ENCODE peak calls at places on chromosomes 6 and 20, in five cellular contexts. Y is spleen, M is neuronal stem cell, X is brain microvascular endothelial cell, O is body of pancreas. H is an unnamed sample.

GRCh38 chr6:33976425-33977360 is 169.2 kb downstream of the GRM4 start:
- DNase-seq in O (no peak), M (no peak), X (no peak), Y (peak; percentile 50), H (no peak)

GRCh38 chr20:2217857-2218529 is 77.8 kb upstream of the TGM3 start:
- DNase-seq in O (no peak), Y (no peak), M (no peak), X (no peak), H (no peak)

GRCh38 chr20:41697861-41698559 is 79.8 kb upstream of the CHD6 start:
- DNase-seq in O (peak; percentile 9), M (no peak), X (peak; percentile 48), Y (no peak), H (no peak)

GRCh38 chr6:37109714-37110454 is 60.1 kb upstream of the PIM1 start:
- DNase-seq in M (no peak), O (peak; percentile 13), Y (no peak), X (no peak), H (no peak)

GRCh38 chr6:89842228-89842627 is 12.5 kb downstream of the CASP8AP2 start:
- DNase-seq in Y (no peak), O (no peak), M (no peak), X (no peak), H (no peak)

GRCh38 chr6:16392010-16392409 is 153.6 kb downstream of the GMPR start:
- DNase-seq in O (peak; percentile 9), Y (no peak), X (no peak), M (no peak), H (no peak)

GRCh38 chr6:31042801-31043200 is 32.5 kb downstream of the MUC22 start:
- DNase-seq in M (no peak), O (peak; percentile 67), X (peak; percentile 44), Y (no peak), H (no peak)

GRCh38 chr6:152232494-152233151 is 404.5 kb downstream of the SYNE1 start:
- DNase-seq in O (peak; percentile 16), M (no peak), Y (no peak), X (peak; percentile 91), H (no peak)

GRCh38 chr6:141483561-141484061 is 649.1 kb upstream of the GJE1 start:
- DNase-seq in X (peak; percentile 94), M (no peak), Y (no peak), O (no peak), H (no peak)

GRCh38 chr6:122381494-122382083 is 17.9 kb upstream of the HSF2 start:
- DNase-seq in O (peak; percentile 70), X (peak; percentile 74), M (peak; percentile 51), Y (no peak), H (peak; percentile 8)

GRCh38 chr20:36792422-36792821 is 18.9 kb upstream of the DSN1 start:
- DNase-seq in Y (no peak), O (no peak), M (peak; percentile 61), X (peak; percentile 51), H (no peak)

GRCh38 chr6:168150551-168151444 is 71.8 kb upstream of the FRMD1 start:
- DNase-seq in M (no peak), Y (no peak), X (no peak), O (peak; percentile 34), H (no peak)

GRCh38 chr20:58224097-58224496 is 4.4 kb downstream of the ANKRD60 start:
- DNase-seq in O (no peak), X (no peak), M (no peak), Y (no peak), H (no peak)

GRCh38 chr6:135738646-135739045 is 112.9 kb upstream of the PDE7B start:
- DNase-seq in X (no peak), O (no peak), M (no peak), Y (no peak), H (no peak)

GRCh38 chr20:62875419-62876355 is 14.1 kb upstream of the TCFL5 start:
- DNase-seq in Y (peak; percentile 84), M (peak; percentile 14), O (peak; percentile 80), X (peak; percentile 81), H (peak; percentile 50)

GRCh38 chr6:10000461-10000992 is 414.3 kb downstream of the TFAP2A start:
- DNase-seq in Y (no peak), O (no peak), M (no peak), X (no peak), H (no peak)

GRCh38 chr6:109865968-109866367 is 112.1 kb upstream of the GPR6 start:
- DNase-seq in O (no peak), M (no peak), Y (no peak), X (no peak), H (no peak)

GRCh38 chr6:73942581-73942980 is 246.6 kb downstream of the CD109 start:
- DNase-seq in X (peak; percentile 45), M (no peak), O (no peak), Y (no peak), H (no peak)

GRCh38 chr20:24060851-24061590 is 72.4 kb upstream of the GGTLC1 start:
- DNase-seq in O (no peak), X (no peak), Y (no peak), M (no peak), H (no peak)

GRCh38 chr20:11001767-11002540 is 328.2 kb upstream of the JAG1 start:
- DNase-seq in X (peak; percentile 80), M (no peak), Y (no peak), O (no peak), H (no peak)

GRCh38 chr6:117072781-117073180 is 192.6 kb upstream of the VGLL2 start:
- DNase-seq in Y (no peak), O (no peak), X (no peak), M (no peak), H (no peak)

GRCh38 chr20:21322083-21322710 is 19.1 kb downstream of the XRN2 start:
- DNase-seq in X (peak; percentile 18), Y (no peak), O (no peak), M (no peak), H (no peak)

GRCh38 chr6:47631248-47632196 is 66.9 kb upstream of the ADGRF4 start:
- DNase-seq in Y (no peak), O (peak; percentile 8), X (peak; percentile 11), M (peak; percentile 45), H (no peak)

GRCh38 chr6:169985121-169986015 is 233.9 kb downstream of the ERMARD start:
- DNase-seq in O (no peak), M (no peak), Y (peak; percentile 71), X (no peak), H (no peak)

GRCh38 chr6:11788043-11788442 is 9.4 kb upstream of the ADTRP start:
- DNase-seq in M (no peak), O (no peak), Y (no peak), X (no peak), H (no peak)

GRCh38 chr6:127366281-127367022 is 23.0 kb upstream of the ECHDC1 start:
- DNase-seq in M (no peak), O (no peak), X (peak; percentile 98), Y (no peak), H (no peak)

GRCh38 chr6:44178424-44179071 is 19.9 kb downstream of the CAPN11 start:
- DNase-seq in X (no peak), M (no peak), O (no peak), Y (no peak), H (no peak)

GRCh38 chr6:18504232-18504596 is 117.1 kb downstream of the RNF144B start:
- DNase-seq in M (no peak), Y (no peak), X (no peak), O (no peak), H (no peak)

GRCh38 chr20:24998631-24999445 is 6.3 kb upstream of the APMAP start:
- DNase-seq in O (peak; percentile 2), Y (peak; percentile 35), X (no peak), M (no peak), H (no peak)

DNA sequence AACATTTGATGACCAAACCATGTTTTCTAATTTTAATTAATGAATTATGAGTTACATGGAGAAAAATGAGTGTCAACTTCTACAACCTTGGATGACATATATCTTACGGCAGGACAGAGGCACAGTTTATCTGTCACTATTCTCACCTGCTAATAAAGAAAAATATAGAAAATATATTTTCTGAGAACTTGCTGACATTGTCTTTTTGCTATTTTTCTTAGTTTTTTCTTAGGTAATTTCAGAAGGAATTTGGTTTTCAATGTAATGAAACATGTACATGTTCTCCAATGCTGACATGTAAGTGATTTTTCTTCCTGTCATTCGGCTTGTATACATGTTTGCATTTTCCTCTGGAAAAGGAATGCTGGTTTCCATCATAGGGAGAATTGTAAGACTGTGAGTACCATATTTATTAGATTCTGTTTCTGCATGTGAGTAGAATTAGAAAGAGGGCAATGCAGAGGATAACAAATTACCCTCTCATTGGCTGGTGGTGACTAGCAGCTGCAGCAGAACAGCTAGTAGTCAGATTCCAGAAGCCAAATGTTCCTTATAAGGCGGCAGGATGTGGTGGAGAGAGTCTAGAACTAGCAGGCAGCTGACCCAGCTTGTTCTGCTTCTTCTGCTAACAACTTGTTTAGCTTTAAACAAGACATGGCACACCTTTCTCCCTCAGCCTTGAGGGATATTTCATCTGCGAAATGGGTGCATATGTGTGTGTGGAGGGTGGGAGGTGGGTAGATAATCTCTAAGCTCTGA is 132.8 kb upstream of the SPACA1 start:
- DNase-seq in O (no peak), Y (no peak), M (no peak), X (peak; percentile 45), H (no peak)
- H3K27ac ChIP-seq in O (no peak overlapping the region), Y (no peak overlapping the region), M (no peak overlapping the region), X (no peak overlapping the region), H (no peak overlapping the region)

DNA sequence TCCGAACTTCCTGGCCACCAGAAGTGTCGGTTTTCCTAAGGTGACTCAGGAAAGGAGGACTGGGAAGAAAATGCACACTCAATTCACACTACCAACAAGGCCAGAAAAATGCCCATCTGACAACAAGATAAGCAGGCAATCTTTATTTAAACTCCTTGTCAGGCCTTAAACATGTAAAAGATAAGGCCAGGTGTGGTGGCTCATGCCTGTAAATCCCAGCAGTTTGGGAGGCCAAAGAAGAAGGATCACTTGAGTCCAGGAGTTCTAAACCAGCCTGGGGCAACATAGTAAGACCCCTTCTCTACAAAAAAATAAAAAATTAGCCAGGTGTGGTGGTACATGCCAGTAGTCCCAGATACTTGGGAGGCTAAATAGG is 7.6 kb upstream of the ID1 start:
- DNase-seq in Y (no peak), X (no peak), M (no peak), O (no peak), H (no peak)
- H3K27ac ChIP-seq in Y (peak overlapping the region; percentile 68), X (no peak overlapping the region), M (no peak overlapping the region), O (no peak overlapping the region), H (no peak overlapping the region)

GRCh38 chr6:106117579-106117978 is 31.4 kb downstream of the PRDM1 start:
- DNase-seq in Y (no peak), M (no peak), O (no peak), X (no peak), H (no peak)
- H3K27ac ChIP-seq in Y (peak overlapping the region; percentile 63), M (no peak overlapping the region), O (no peak overlapping the region), X (no peak overlapping the region), H (no peak overlapping the region)

GRCh38 chr20:40072907-40073306 is 616.1 kb downstream of the MAFB start:
- DNase-seq in X (no peak), Y (no peak), O (no peak), M (no peak), H (no peak)

DNA sequence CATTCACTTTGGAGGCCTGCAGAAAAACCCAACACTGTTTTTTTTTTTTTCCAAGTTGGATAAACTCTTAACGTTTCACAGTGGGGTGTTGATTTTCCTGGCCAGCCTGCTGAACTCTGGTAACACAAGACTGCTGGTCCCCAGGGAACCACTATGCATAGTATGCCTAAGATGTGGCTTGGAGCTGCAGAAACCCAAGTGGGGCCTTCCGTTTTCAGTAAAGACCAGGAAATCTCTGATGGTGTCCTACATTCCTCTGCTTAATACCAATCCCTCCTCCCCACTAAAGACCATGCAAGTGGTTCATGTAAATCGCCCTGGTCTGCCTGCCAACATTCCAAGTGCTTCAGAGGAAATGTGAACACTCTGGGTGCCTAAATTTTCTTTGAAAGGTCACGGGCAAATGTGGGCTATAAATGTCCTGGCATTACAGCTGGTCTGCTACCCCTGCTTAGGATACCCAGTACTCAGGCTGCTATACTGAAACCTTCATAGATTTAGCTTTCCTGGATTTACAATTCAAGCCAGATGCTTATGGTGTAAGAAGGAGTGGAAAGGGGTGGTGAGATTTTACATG is 615.4 kb downstream of the MAFB start:
- DNase-seq in X (peak; percentile 2), Y (no peak), O (no peak), M (no peak), H (no peak)
- H3K27ac ChIP-seq in X (no peak overlapping the region), Y (no peak overlapping the region), O (no peak overlapping the region), M (no peak overlapping the region), H (no peak overlapping the region)